ENCODE peak calls at places on chromosomes 11 and 22, in seven cellular contexts. Y is PC-9; X is HuH-7.5; K is stimulated activated CD4-positive, alpha-beta T cell treated with anti-CD3 and anti-CD28 coated beads, Interleukin-1b, Interleukin-23, amount 100 ng/mL, for 1 hour; Q is hippocampal formation; W is activated CD4-positive, alpha-beta T cell treated with anti-CD3 and anti-CD28 coated beads, Interleukin-2, amount 50 U/mL, for 48 hours; N is AG04450. O is an unnamed sample.

GRCh38 chr11:64916040-64916847 is 765 bp downstream of the ATG2A start:
- DNase-seq in Y (peak; percentile 71), X (peak; percentile 71), K (no peak), Q (no peak), W (peak; percentile 13), N (no peak), O (no peak)

GRCh38 chr11:129048911-129049310 is 106.2 kb upstream of the TP53AIP1 start:
- DNase-seq in Y (no peak), X (no peak), K (no peak), Q (no peak), W (no peak), N (no peak), O (no peak)

GRCh38 chr22:35915477-35916013 is 113.1 kb downstream of the RBFOX2 start:
- DNase-seq in Y (no peak), X (no peak), K (no peak), Q (no peak), W (no peak), N (no peak), O (no peak)

GRCh38 chr11:112526699-112527410 is 266.2 kb upstream of the PLET1 start:
- DNase-seq in Y (no peak), X (no peak), K (no peak), Q (no peak), W (peak; percentile 14), N (no peak), O (no peak)

GRCh38 chr11:6646631-6647281 is 8.9 kb downstream of the DCHS1 start:
- DNase-seq in Y (no peak), X (no peak), K (no peak), Q (no peak), W (no peak), N (no peak), O (no peak)

GRCh38 chr11:77779935-77780334 is 40.6 kb downstream of the RSF1 start:
- DNase-seq in Y (no peak), X (no peak), K (no peak), Q (no peak), W (no peak), N (peak; percentile 3), O (no peak)

GRCh38 chr22:48823941-48824340 is 1003.7 kb downstream of the BRD1 start:
- DNase-seq in Y (no peak), X (no peak), K (no peak), Q (no peak), W (no peak), N (no peak), O (no peak)

GRCh38 chr11:12123177-12123576 is 12.8 kb downstream of the MICAL2 start:
- DNase-seq in Y (no peak), X (no peak), K (no peak), Q (no peak), W (no peak), N (peak; percentile 39), O (no peak)

GRCh38 chr22:39556970-39557811 is 13.4 kb upstream of the CACNA1I start:
- DNase-seq in Y (peak; percentile 47), X (no peak), K (peak; percentile 14), Q (no peak), W (peak; percentile 44), N (no peak), O (peak; percentile 34)

GRCh38 chr11:1204381-1205101 is 18.3 kb upstream of the MUC5B start:
- DNase-seq in Y (no peak), X (no peak), K (no peak), Q (no peak), W (no peak), N (no peak), O (no peak)

GRCh38 chr22:28711820-28712777 is 29.5 kb downstream of the CHEK2 start:
- DNase-seq in Y (no peak), X (peak; percentile 16), K (no peak), Q (no peak), W (no peak), N (peak; percentile 89), O (no peak)

GRCh38 chr11:60887531-60887930 is 18.9 kb downstream of the PRPF19 start:
- DNase-seq in Y (no peak), X (peak; percentile 81), K (no peak), Q (peak; percentile 24), W (no peak), N (no peak), O (no peak)

GRCh38 chr22:42642801-42643631 is 2.6 kb upstream of the ATP5MGL start:
- DNase-seq in Y (no peak), X (no peak), K (no peak), Q (no peak), W (no peak), N (no peak), O (no peak)

GRCh38 chr11:46278387-46279173 is 1.1 kb downstream of the CREB3L1 start:
- DNase-seq in Y (no peak), X (peak; percentile 83), K (no peak), Q (no peak), W (peak; percentile 43), N (no peak), O (peak; percentile 68)

GRCh38 chr11:27933992-27934829 is 173.7 kb downstream of the KIF18A start:
- DNase-seq in Y (peak; percentile 7), X (no peak), K (no peak), Q (no peak), W (no peak), N (peak; percentile 89), O (no peak)

GRCh38 chr11:109016724-109017123 is 351.9 kb downstream of the DDX10 start:
- DNase-seq in Y (no peak), X (no peak), K (no peak), Q (no peak), W (no peak), N (no peak), O (no peak)

GRCh38 chr11:88431675-88432341 is 94.3 kb upstream of the CTSC start:
- DNase-seq in Y (peak; percentile 14), X (no peak), K (no peak), Q (no peak), W (no peak), N (no peak), O (no peak)

GRCh38 chr11:99687320-99687719 is 666.6 kb downstream of the CNTN5 start:
- DNase-seq in Y (no peak), X (no peak), K (no peak), Q (no peak), W (no peak), N (no peak), O (no peak)

GRCh38 chr11:104772806-104773241 is 125.4 kb downstream of the CASP12 start:
- DNase-seq in Y (no peak), X (no peak), K (no peak), Q (no peak), W (no peak), N (peak; percentile 68), O (no peak)

GRCh38 chr11:35907648-35908431 is 36.0 kb upstream of the LDLRAD3 start:
- DNase-seq in Y (no peak), X (no peak), K (no peak), Q (no peak), W (no peak), N (no peak), O (no peak)

GRCh38 chr11:1267441-1268100 is 41.9 kb downstream of the TOLLIP start:
- DNase-seq in Y (no peak), X (no peak), K (no peak), Q (no peak), W (no peak), N (no peak), O (no peak)

GRCh38 chr22:49021097-49021925 is 806.4 kb downstream of the BRD1 start:
- DNase-seq in Y (no peak), X (no peak), K (no peak), Q (no peak), W (no peak), N (no peak), O (no peak)

GRCh38 chr22:19996694-19997384 is 19.8 kb downstream of the ARVCF start:
- DNase-seq in Y (no peak), X (no peak), K (no peak), Q (no peak), W (no peak), N (no peak), O (no peak)

GRCh38 chr11:79092791-79093313 is 348.0 kb downstream of the TENM4 start:
- DNase-seq in Y (no peak), X (no peak), K (no peak), Q (no peak), W (no peak), N (peak; percentile 99), O (no peak)

GRCh38 chr22:36055376-36056310 is 27.0 kb upstream of the RBFOX2 start:
- DNase-seq in Y (no peak), X (no peak), K (no peak), Q (no peak), W (no peak), N (no peak), O (no peak)

GRCh38 chr11:47130541-47130940 is 46.1 kb downstream of the ARFGAP2 start:
- DNase-seq in Y (no peak), X (no peak), K (no peak), Q (no peak), W (no peak), N (no peak), O (no peak)

GRCh38 chr11:67396258-67396581 is 4.4 kb downstream of the RAD9A start:
- DNase-seq in Y (no peak), X (no peak), K (no peak), Q (no peak), W (no peak), N (no peak), O (no peak)

GRCh38 chr11:122033193-122033592 is 82.8 kb downstream of the BLID start:
- DNase-seq in Y (no peak), X (no peak), K (no peak), Q (no peak), W (no peak), N (no peak), O (no peak)

GRCh38 chr11:34468209-34468841 is 29.6 kb downstream of the CAT start:
- DNase-seq in Y (peak; percentile 55), X (no peak), K (no peak), Q (no peak), W (peak; percentile 48), N (no peak), O (no peak)

GRCh38 chr22:37563153-37564081 is 3.1 kb downstream of the CDC42EP1 start:
- DNase-seq in Y (peak; percentile 88), X (no peak), K (no peak), Q (peak; percentile 82), W (no peak), N (peak; percentile 85), O (no peak)